ENCODE peak calls at places on chromosomes 1 and 21, in nine cellular contexts. F is upper lobe of right lung; D is sigmoid colon; U is fibroblast of lung; W is CD8-positive, alpha-beta T cell; M is MM.1S; Q is lower lobe of right lung; J is RWPE2; R is tibial nerve. T is an unnamed sample. For H3K4me1, the result is how much of the 10 kb centered on the place peaks cover.

GRCh38 chr1:12556368-12556930 is 61.6 kb downstream of the DHRS3 start:
- DNase-seq in F (peak), D (peak), U (peak), W (no peak), M (no peak), Q (peak), J (peak), R (peak), T (no peak)

GRCh38 chr1:18217398-18218043 is 109.9 kb downstream of the IGSF21 start:
- DNase-seq in F (no peak), D (no peak), U (no peak), W (no peak), M (peak), Q (no peak), J (no peak), R (no peak), T (peak)

GRCh38 chr1:63902844-63903589 is 129.2 kb downstream of the ROR1 start:
- DNase-seq in F (no peak), D (no peak), U (peak), W (no peak), M (no peak), Q (no peak), J (no peak), R (no peak), T (peak)

GRCh38 chr1:100249155-100249536 is 488 bp downstream of the DBT start:
- DNase-seq in F (no peak), D (no peak), U (peak), W (no peak), M (no peak), Q (no peak), J (no peak), R (no peak), T (no peak)

GRCh38 chr21:42272984-42273600 is 42.1 kb downstream of the TFF3 start:
- DNase-seq in F (no peak), D (no peak), U (no peak), W (no peak), M (no peak), Q (no peak), J (no peak), R (no peak), T (no peak)

GRCh38 chr1:6572653-6573383 is 7.0 kb upstream of the ZBTB48 start:
- DNase-seq in F (no peak), D (no peak), U (no peak), W (no peak), M (no peak), Q (no peak), J (no peak), R (no peak), T (no peak)

GRCh38 chr21:42406201-42406601 is 2.5 kb downstream of the UBASH3A start:
- DNase-seq in F (peak), D (peak), U (no peak), W (peak), M (no peak), Q (no peak), J (no peak), R (no peak), T (peak)

GRCh38 chr21:15029077-15029476 is 35.7 kb downstream of the NRIP1 start:
- DNase-seq in F (no peak), D (no peak), U (no peak), W (no peak), M (no peak), Q (no peak), J (no peak), R (no peak), T (no peak)

GRCh38 chr1:116711061-116711582 is 43.1 kb upstream of the CD2 start:
- DNase-seq in F (no peak), D (no peak), U (no peak), W (no peak), M (no peak), Q (no peak), J (no peak), R (no peak), T (no peak)

GRCh38 chr1:237961710-237962109 is 71.0 kb upstream of the ZP4 start:
- DNase-seq in F (no peak), D (no peak), U (no peak), W (no peak), M (no peak), Q (no peak), J (no peak), R (no peak), T (no peak)

GRCh38 chr1:68220420-68220819 is 11.9 kb downstream of the WLS start:
- DNase-seq in F (no peak), D (no peak), U (no peak), W (no peak), M (no peak), Q (no peak), J (no peak), R (no peak), T (no peak)

GRCh38 chr1:68225781-68226180 is 6.5 kb downstream of the WLS start:
- DNase-seq in F (no peak), D (no peak), U (peak), W (no peak), M (no peak), Q (no peak), J (no peak), R (no peak), T (no peak)

GRCh38 chr1:68221001-68221970 is 11.0 kb downstream of the WLS start:
- DNase-seq in F (no peak), D (no peak), U (no peak), W (no peak), M (no peak), Q (no peak), J (no peak), R (no peak), T (no peak)

GRCh38 chr1:68221971-68222355 is 10.4 kb downstream of the WLS start:
- DNase-seq in F (no peak), D (no peak), U (peak), W (no peak), M (no peak), Q (no peak), J (no peak), R (no peak), T (no peak)

DNA sequence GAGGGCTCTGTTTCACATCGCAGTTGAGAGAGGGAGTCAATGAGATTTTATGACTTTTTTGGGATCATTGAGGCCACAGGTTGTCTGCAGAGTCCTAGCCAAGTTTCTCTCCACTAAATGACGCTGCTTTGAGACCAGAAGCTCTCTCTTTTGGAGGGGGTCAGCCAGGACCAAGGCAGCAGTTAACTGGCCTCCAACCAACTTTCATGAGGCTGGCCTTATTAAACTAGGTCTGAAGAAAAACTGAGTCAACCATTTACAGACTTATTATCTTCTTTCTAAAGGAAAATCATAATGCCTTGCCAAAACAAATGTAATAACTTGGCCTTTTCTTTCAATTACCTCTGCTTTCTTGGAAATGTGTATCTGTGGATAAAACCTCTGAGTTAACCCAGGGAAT is 8.6 kb downstream of the WLS start:
- DNase-seq in F (no peak), D (no peak), U (no peak), W (no peak), M (no peak), Q (no peak), J (no peak), R (no peak), T (no peak)
- H3K4me1 ChIP-seq in F (under half), D (half or more), U (under half), W (under half), M (under half), Q (under half), J (half or more), R (under half), T (under half)

DNA sequence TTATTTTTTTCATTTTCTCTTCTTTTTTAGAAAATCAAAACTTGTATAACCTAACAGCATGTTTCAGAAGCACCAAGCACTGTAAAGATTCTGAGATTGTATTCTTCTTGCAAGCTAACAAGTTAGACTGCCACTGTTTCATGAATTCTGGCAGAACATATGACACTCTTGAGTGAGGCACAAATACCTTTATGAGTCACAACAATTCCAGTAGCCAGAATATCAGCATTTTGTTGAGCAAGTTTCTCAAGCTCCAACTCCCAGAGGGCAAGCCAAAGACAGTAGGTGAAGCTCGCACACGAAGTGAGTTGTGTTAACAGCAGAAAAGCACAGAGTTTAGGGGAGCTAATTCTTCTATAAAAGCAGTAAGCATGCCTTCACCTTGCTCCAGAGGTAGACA is 268.8 kb upstream of the NCAM2 start:
- DNase-seq in F (no peak), D (no peak), U (no peak), W (no peak), M (no peak), Q (no peak), J (no peak), R (no peak), T (no peak)
- H3K4me3 ChIP-seq in F (no peak), D (no peak), U (no peak), W (no peak), M (no peak), Q (no peak), J (no peak), R (no peak), T (no peak)

DNA sequence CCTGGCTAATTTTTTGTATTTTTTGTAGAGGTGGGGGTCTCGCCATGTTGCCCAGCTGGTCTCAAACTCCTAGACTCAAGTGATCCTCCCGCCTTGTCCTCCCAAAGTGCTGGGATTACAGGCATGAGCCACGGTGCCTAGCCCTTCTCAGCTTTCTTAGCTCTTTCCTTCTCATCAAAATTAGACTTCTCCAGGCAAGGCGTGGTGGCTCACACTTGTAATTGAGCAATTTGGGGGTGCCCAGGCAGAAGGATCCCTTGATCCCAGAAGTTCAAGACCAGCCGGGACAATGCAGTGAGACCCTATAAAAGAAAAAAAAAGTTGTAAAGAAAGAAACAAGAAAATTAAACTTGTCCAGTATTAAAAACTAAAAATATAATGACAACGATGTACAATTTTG is 112.6 kb upstream of the ERRFI1 start:
- DNase-seq in F (no peak), D (no peak), U (no peak), W (no peak), M (no peak), Q (no peak), J (no peak), R (no peak), T (no peak)
- H3K27ac ChIP-seq in F (no peak), D (peak), U (no peak), W (no peak), M (no peak), Q (no peak), J (peak), R (no peak), T (peak)

DNA sequence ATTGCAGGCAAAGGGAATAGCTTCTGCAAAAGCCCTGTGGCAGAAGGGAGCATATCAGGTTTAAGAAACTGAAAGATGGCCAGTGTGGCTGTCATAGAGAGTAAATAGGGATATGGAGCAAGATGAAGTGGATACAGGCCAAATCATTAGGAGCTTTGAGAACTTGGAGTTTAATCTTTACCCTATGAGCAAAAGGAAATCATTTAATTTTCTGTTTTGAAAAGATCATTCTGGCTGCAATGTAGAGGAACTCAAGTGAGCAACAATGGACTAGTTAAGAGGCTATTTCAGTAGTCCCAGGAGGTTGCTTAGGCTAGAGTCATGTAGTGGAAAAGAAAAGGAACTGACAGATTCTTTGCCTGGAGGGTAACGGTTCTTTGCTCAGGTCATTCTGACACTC is 47.2 kb downstream of the RAP1A start:
- DNase-seq in F (no peak), D (no peak), U (no peak), W (no peak), M (no peak), Q (no peak), J (no peak), R (no peak), T (peak)
- H3K4me1 ChIP-seq in F (under half), D (half or more), U (under half), W (under half), M (under half), Q (under half), J (under half), R (under half), T (under half)

GRCh38 chr1:246782120-246782900 is 58.1 kb downstream of the SCCPDH start:
- DNase-seq in F (no peak), D (no peak), U (peak), W (no peak), M (no peak), Q (no peak), J (no peak), R (peak), T (no peak)
- H3K4me3 ChIP-seq in F (no peak), D (no peak), U (no peak), W (no peak), M (no peak), Q (no peak), J (no peak), R (no peak), T (no peak)

GRCh38 chr21:35933466-35933865 is 126.9 kb downstream of the SETD4 start:
- DNase-seq in F (no peak), D (peak), U (peak), W (no peak), M (no peak), Q (no peak), J (no peak), R (peak), T (no peak)

GRCh38 chr21:35927262-35927661 is 133.1 kb downstream of the SETD4 start:
- DNase-seq in F (no peak), D (no peak), U (no peak), W (no peak), M (no peak), Q (no peak), J (no peak), R (no peak), T (peak)

GRCh38 chr21:35932232-35932911 is 128.0 kb downstream of the SETD4 start:
- DNase-seq in F (no peak), D (peak), U (peak), W (no peak), M (peak), Q (peak), J (no peak), R (no peak), T (no peak)
- H3K27ac ChIP-seq in F (peak), D (peak), U (peak), W (no peak), M (peak), Q (peak), J (peak), R (peak), T (no peak)

DNA sequence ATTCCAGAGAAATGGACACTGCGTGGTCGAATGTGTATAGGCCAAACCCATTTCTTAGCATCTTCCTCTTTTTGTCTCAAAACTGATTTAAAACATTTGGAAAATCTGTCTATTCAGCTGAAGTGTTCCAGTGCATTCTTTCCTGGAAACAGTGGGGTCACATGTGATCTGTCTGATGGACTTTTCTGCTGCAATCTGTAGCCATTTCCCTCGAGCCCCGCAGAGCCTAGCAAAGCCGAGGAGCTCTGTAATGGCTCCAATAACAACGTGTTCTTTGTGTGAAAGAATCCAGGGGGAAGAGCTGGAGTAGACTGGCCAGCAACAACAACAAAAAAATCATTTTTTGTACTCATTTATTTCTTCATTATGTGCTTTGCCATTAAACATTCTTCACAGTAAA is 329.3 kb downstream of the BARHL2 start:
- DNase-seq in F (no peak), D (no peak), U (no peak), W (no peak), M (no peak), Q (no peak), J (no peak), R (no peak), T (no peak)
- H3K4me1 ChIP-seq in F (under half), D (under half), U (under half), W (under half), M (under half), Q (under half), J (under half), R (under half), T (under half)

DNA sequence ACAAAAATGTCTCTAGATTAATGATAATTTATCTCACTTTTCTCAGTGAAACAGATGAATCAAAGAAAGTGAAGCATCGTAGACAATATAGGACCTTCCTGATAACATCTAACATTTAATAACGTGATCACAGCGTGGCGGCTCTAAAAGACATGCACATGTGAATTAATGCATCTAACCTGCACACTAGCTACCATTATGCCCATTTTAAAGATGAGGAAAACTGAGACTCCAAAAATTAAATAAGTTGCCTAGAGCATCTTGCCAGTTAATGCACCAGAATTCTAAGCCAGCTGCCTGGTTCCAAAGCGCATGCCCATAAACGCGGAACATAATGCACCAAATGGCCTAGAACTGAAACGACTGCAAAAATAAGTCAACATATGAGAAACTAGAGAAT is 23.5 kb downstream of the ERG start:
- DNase-seq in F (no peak), D (no peak), U (no peak), W (no peak), M (no peak), Q (no peak), J (no peak), R (no peak), T (no peak)
- H3K4me3 ChIP-seq in F (no peak), D (no peak), U (no peak), W (no peak), M (no peak), Q (no peak), J (no peak), R (no peak), T (no peak)

GRCh38 chr1:94236021-94236491 is 1.3 kb downstream of the ARHGAP29 start:
- DNase-seq in F (no peak), D (no peak), U (peak), W (no peak), M (no peak), Q (no peak), J (no peak), R (no peak), T (no peak)
- H3K27ac ChIP-seq in F (peak), D (peak), U (peak), W (no peak), M (no peak), Q (peak), J (peak), R (peak), T (no peak)